ENCODE peak calls at places on chromosomes 7 and 10, in seven cellular contexts. One of them, this sample, is unnamed.

GRCh38 chr7:157519798-157520244 is 183.0 kb downstream of the DNAJB6 start:
- DNase-seq in Caco-2: no peak
- DNase-seq in WERI-Rb-1: no peak
- DNase-seq in AG09319: no peak
- DNase-seq in IMR-90: no peak
- DNase-seq in tibial artery: no peak
- DNase-seq in left lung: no peak
- DNase-seq in this sample: no peak

GRCh38 chr10:80414126-80414898 is 6.0 kb downstream of the PRXL2A start:
- DNase-seq in left lung: no peak
- DNase-seq in IMR-90: peak
- DNase-seq in WERI-Rb-1: peak
- DNase-seq in Caco-2: no peak
- DNase-seq in tibial artery: no peak
- DNase-seq in AG09319: peak
- DNase-seq in this sample: no peak

GRCh38 chr10:34124522-34125035 is 690.5 kb downstream of the PARD3 start:
- DNase-seq in Caco-2: peak
- DNase-seq in WERI-Rb-1: no peak
- DNase-seq in tibial artery: no peak
- DNase-seq in AG09319: no peak
- DNase-seq in IMR-90: peak
- DNase-seq in left lung: no peak
- DNase-seq in this sample: peak

GRCh38 chr10:78853864-78854263 is 214.9 kb upstream of the ZMIZ1 start:
- DNase-seq in WERI-Rb-1: no peak
- DNase-seq in Caco-2: no peak
- DNase-seq in tibial artery: no peak
- DNase-seq in left lung: no peak
- DNase-seq in IMR-90: no peak
- DNase-seq in AG09319: no peak
- DNase-seq in this sample: no peak

GRCh38 chr7:2290877-2291276 is 23.4 kb downstream of the SNX8 start:
- DNase-seq in Caco-2: no peak
- DNase-seq in AG09319: no peak
- DNase-seq in tibial artery: no peak
- DNase-seq in IMR-90: no peak
- DNase-seq in WERI-Rb-1: no peak
- DNase-seq in left lung: no peak
- DNase-seq in this sample: no peak

GRCh38 chr10:126433351-126433750 is 45.1 kb upstream of the ADAM12 start:
- DNase-seq in WERI-Rb-1: no peak
- DNase-seq in IMR-90: peak
- DNase-seq in tibial artery: no peak
- DNase-seq in Caco-2: no peak
- DNase-seq in AG09319: no peak
- DNase-seq in left lung: no peak
- DNase-seq in this sample: no peak

GRCh38 chr7:68488366-68489060 is 1109.8 kb upstream of the AUTS2 start:
- DNase-seq in Caco-2: no peak
- DNase-seq in IMR-90: no peak
- DNase-seq in WERI-Rb-1: peak
- DNase-seq in tibial artery: no peak
- DNase-seq in AG09319: no peak
- DNase-seq in left lung: no peak
- DNase-seq in this sample: no peak

GRCh38 chr10:35768011-35768410 is 125.9 kb upstream of the FZD8 start:
- DNase-seq in tibial artery: no peak
- DNase-seq in Caco-2: no peak
- DNase-seq in AG09319: no peak
- DNase-seq in IMR-90: peak
- DNase-seq in left lung: no peak
- DNase-seq in WERI-Rb-1: no peak
- DNase-seq in this sample: no peak

GRCh38 chr7:139741239-139741638 is 36.6 kb downstream of the HIPK2 start:
- DNase-seq in IMR-90: no peak
- DNase-seq in WERI-Rb-1: no peak
- DNase-seq in AG09319: no peak
- DNase-seq in tibial artery: no peak
- DNase-seq in Caco-2: no peak
- DNase-seq in left lung: no peak
- DNase-seq in this sample: no peak

GRCh38 chr10:59560990-59561389 is 148.7 kb downstream of the SLC16A9 start:
- DNase-seq in AG09319: no peak
- DNase-seq in IMR-90: no peak
- DNase-seq in tibial artery: no peak
- DNase-seq in Caco-2: no peak
- DNase-seq in left lung: no peak
- DNase-seq in WERI-Rb-1: no peak
- DNase-seq in this sample: no peak

GRCh38 chr10:130817674-130818073 is 493.8 kb downstream of the TCERG1L start:
- DNase-seq in WERI-Rb-1: no peak
- DNase-seq in tibial artery: no peak
- DNase-seq in Caco-2: no peak
- DNase-seq in left lung: no peak
- DNase-seq in AG09319: no peak
- DNase-seq in IMR-90: no peak
- DNase-seq in this sample: no peak

GRCh38 chr10:89466599-89467035 is 52.2 kb downstream of the IFIT5 start:
- DNase-seq in AG09319: no peak
- DNase-seq in WERI-Rb-1: peak
- DNase-seq in left lung: no peak
- DNase-seq in Caco-2: peak
- DNase-seq in IMR-90: peak
- DNase-seq in tibial artery: no peak
- DNase-seq in this sample: peak

GRCh38 chr7:41425926-41426325 is 277.0 kb downstream of the INHBA start:
- DNase-seq in WERI-Rb-1: no peak
- DNase-seq in Caco-2: no peak
- DNase-seq in IMR-90: peak
- DNase-seq in left lung: no peak
- DNase-seq in tibial artery: no peak
- DNase-seq in AG09319: no peak
- DNase-seq in this sample: peak

GRCh38 chr7:66859794-66860645 is 61.0 kb upstream of the TMEM248 start:
- DNase-seq in Caco-2: no peak
- DNase-seq in IMR-90: peak
- DNase-seq in tibial artery: no peak
- DNase-seq in WERI-Rb-1: no peak
- DNase-seq in AG09319: no peak
- DNase-seq in left lung: no peak
- DNase-seq in this sample: no peak

GRCh38 chr7:24968165-24968564 is 11.8 kb downstream of the OSBPL3 start:
- DNase-seq in tibial artery: no peak
- DNase-seq in AG09319: no peak
- DNase-seq in WERI-Rb-1: no peak
- DNase-seq in Caco-2: no peak
- DNase-seq in IMR-90: no peak
- DNase-seq in left lung: no peak
- DNase-seq in this sample: no peak

GRCh38 chr7:130441408-130441854 is 615 bp upstream of the CEP41 start:
- DNase-seq in IMR-90: peak
- DNase-seq in WERI-Rb-1: peak
- DNase-seq in left lung: no peak
- DNase-seq in AG09319: no peak
- DNase-seq in tibial artery: no peak
- DNase-seq in Caco-2: no peak
- DNase-seq in this sample: no peak

GRCh38 chr7:33107136-33108066 is 1.8 kb downstream of the RP9 start:
- DNase-seq in AG09319: peak
- DNase-seq in IMR-90: peak
- DNase-seq in tibial artery: no peak
- DNase-seq in left lung: no peak
- DNase-seq in Caco-2: no peak
- DNase-seq in WERI-Rb-1: peak
- DNase-seq in this sample: peak

GRCh38 chr7:80273327-80273726 is 138.7 kb downstream of the GNAI1 start:
- DNase-seq in Caco-2: no peak
- DNase-seq in AG09319: no peak
- DNase-seq in tibial artery: no peak
- DNase-seq in WERI-Rb-1: no peak
- DNase-seq in left lung: no peak
- DNase-seq in IMR-90: peak
- DNase-seq in this sample: peak

GRCh38 chr7:108002726-108003590 is at the start of gene LAMB1:
- DNase-seq in left lung: peak
- DNase-seq in AG09319: no peak
- DNase-seq in WERI-Rb-1: peak
- DNase-seq in tibial artery: peak
- DNase-seq in IMR-90: peak
- DNase-seq in Caco-2: peak
- DNase-seq in this sample: peak

GRCh38 chr7:108001759-108002725 is 919 bp downstream of the LAMB1 start:
- DNase-seq in tibial artery: no peak
- DNase-seq in left lung: no peak
- DNase-seq in Caco-2: no peak
- DNase-seq in WERI-Rb-1: peak
- DNase-seq in IMR-90: peak
- DNase-seq in AG09319: no peak
- DNase-seq in this sample: peak

GRCh38 chr7:107998660-107999480 is 4.1 kb downstream of the LAMB1 start:
- DNase-seq in tibial artery: no peak
- DNase-seq in left lung: no peak
- DNase-seq in WERI-Rb-1: no peak
- DNase-seq in AG09319: no peak
- DNase-seq in IMR-90: no peak
- DNase-seq in Caco-2: no peak
- DNase-seq in this sample: no peak

GRCh38 chr7:107999814-108000560 is 3.0 kb downstream of the LAMB1 start:
- DNase-seq in IMR-90: peak
- DNase-seq in WERI-Rb-1: no peak
- DNase-seq in left lung: no peak
- DNase-seq in tibial artery: no peak
- DNase-seq in AG09319: no peak
- DNase-seq in Caco-2: no peak
- DNase-seq in this sample: peak

DNA sequence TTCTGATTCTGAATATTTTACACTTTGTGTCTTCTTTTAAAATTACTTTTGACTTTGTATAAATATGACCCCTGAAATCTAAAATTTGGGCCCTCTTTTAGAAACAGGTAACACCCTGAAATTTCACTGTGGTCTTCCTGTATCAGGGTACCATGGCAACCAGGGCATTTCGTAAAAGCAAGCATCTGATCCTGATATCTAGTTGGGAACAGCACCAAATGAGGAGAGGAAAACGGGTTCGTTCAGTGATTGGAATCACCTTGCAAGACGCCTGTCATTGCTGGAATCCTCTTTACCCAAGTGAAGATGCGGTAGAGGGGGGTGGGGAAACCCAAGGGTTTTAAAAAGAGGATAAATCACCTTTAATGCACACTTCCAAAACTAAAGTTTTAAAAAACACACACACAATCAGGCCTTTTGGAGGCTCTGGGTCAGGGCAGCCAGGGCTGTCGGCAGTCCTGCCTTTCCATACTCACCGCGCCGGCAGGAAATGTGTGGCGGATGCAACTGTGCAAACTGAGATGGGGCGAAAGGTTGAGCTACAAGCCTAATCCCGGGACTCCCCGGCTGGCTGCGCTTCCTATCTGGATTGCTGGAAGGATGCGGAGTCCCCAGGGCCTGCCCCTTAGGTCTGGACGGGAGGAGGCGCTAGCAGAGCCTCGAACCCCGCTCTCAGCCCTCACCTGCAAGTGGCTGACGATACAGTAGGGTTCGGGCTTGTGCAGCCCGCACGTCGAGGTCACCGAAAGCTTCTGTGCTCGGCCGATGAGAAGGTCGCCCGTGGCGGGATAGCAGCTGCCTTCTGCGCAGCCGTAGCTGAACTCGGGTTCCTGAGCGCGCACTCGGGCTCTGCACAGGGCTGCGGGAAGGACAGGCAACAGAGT is 1.8 kb downstream of the LAMB1 start:
- DNase-seq in tibial artery: no peak
- DNase-seq in Caco-2: peak
- DNase-seq in AG09319: no peak
- DNase-seq in IMR-90: peak
- DNase-seq in left lung: no peak
- DNase-seq in WERI-Rb-1: peak
- DNase-seq in this sample: peak
- TF ChIP-seq CTCF in tibial artery: no peak
- TF ChIP-seq CTCF in Caco-2: peak
- TF ChIP-seq CTCF in AG09319: peak
- TF ChIP-seq CTCF in IMR-90: peak
- TF ChIP-seq CTCF in left lung: no peak
- TF ChIP-seq CTCF in WERI-Rb-1: peak
- TF ChIP-seq CTCF in this sample: peak

DNA sequence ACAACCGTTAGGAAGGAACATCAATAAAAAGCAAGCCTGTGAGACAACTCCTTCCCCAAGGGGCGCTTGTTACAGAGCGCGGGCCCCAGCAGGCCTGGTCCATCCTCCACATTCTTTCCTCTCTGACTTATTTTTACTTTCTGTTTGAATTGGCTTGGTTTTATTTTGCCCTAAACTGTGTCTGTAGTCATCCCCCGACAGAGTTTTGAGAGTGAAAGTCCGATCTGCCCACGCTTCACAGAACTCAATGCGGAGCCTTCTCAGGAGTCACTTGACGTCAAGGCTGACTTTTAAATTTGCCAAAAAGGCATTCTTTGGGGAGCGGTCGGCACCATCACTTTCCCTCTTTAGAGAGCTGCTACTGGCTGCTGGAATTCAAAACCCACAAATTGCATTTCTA is 150.1 kb upstream of the KLF6 start:
- DNase-seq in WERI-Rb-1: no peak
- DNase-seq in tibial artery: peak
- DNase-seq in Caco-2: no peak
- DNase-seq in IMR-90: peak
- DNase-seq in left lung: no peak
- DNase-seq in AG09319: no peak
- DNase-seq in this sample: peak
- TF ChIP-seq CTCF in WERI-Rb-1: no peak
- TF ChIP-seq CTCF in tibial artery: no peak
- TF ChIP-seq CTCF in Caco-2: no peak
- TF ChIP-seq CTCF in IMR-90: no peak
- TF ChIP-seq CTCF in left lung: no peak
- TF ChIP-seq CTCF in AG09319: peak
- TF ChIP-seq CTCF in this sample: no peak

DNA sequence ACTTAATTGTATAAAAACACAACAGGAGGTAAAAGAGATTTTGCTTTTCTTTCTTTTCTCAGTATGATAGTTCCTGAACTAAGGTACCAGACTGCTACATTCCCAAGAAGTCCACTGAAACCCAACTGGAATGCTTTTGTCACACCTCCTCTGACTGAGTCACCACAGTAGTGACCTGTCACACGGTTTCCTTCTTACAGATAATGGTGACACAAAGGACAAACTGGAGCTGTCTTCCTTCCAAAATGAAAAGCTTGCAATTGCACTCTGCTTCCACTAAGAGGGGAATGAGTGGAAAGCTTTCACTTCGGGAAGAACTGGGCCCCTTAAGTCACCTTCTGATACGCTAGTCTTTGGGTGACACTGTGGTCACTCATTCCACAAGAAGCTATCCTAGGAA is 122.2 kb downstream of the KMT2E start:
- DNase-seq in tibial artery: no peak
- DNase-seq in Caco-2: no peak
- DNase-seq in WERI-Rb-1: no peak
- DNase-seq in left lung: no peak
- DNase-seq in IMR-90: no peak
- DNase-seq in AG09319: no peak
- DNase-seq in this sample: peak
- TF ChIP-seq CTCF in tibial artery: no peak
- TF ChIP-seq CTCF in Caco-2: no peak
- TF ChIP-seq CTCF in WERI-Rb-1: no peak
- TF ChIP-seq CTCF in left lung: no peak
- TF ChIP-seq CTCF in IMR-90: no peak
- TF ChIP-seq CTCF in AG09319: no peak
- TF ChIP-seq CTCF in this sample: peak

GRCh38 chr7:149751058-149751775 is 22.2 kb downstream of the ZNF467 start:
- DNase-seq in left lung: no peak
- DNase-seq in Caco-2: no peak
- DNase-seq in AG09319: no peak
- DNase-seq in IMR-90: no peak
- DNase-seq in tibial artery: no peak
- DNase-seq in WERI-Rb-1: no peak
- DNase-seq in this sample: no peak
- TF ChIP-seq CTCF in left lung: no peak
- TF ChIP-seq CTCF in Caco-2: no peak
- TF ChIP-seq CTCF in AG09319: no peak
- TF ChIP-seq CTCF in IMR-90: no peak
- TF ChIP-seq CTCF in tibial artery: no peak
- TF ChIP-seq CTCF in WERI-Rb-1: no peak
- TF ChIP-seq CTCF in this sample: no peak

This sample was measured in HFFc6.